ENCODE peak calls at places on chromosomes 12 and 14, in ten cellular contexts. X, Q, T, N, H, G, R, Z, B and V are unnamed samples.

GRCh38 chr14:91388551-91388975 is 29.1 kb downstream of the CCDC88C start:
- DNase-seq in T (no peak), Q (no peak), Z (no peak), B (no peak), G (no peak), X (no peak), N (no peak), H (no peak), R (no peak), V (no peak)

GRCh38 chr12:57604454-57605307 is at the start of gene DTX3:
- DNase-seq in B (no peak), H (peak), R (peak), N (no peak), Z (peak), G (no peak), X (peak), T (no peak), Q (no peak), V (no peak)

GRCh38 chr12:80598004-80598606 is 109.3 kb upstream of the MYF6 start:
- DNase-seq in Z (no peak), G (no peak), B (no peak), N (no peak), H (peak), T (no peak), Q (peak), R (peak), X (peak), V (peak)

GRCh38 chr14:74981833-74982232 is 20.9 kb upstream of the EIF2B2 start:
- DNase-seq in R (no peak), Q (no peak), Z (no peak), N (no peak), G (no peak), X (no peak), H (no peak), T (no peak), B (no peak), V (no peak)

GRCh38 chr12:117037296-117038022 is 61.8 kb downstream of the TESC start:
- DNase-seq in T (no peak), Q (no peak), B (no peak), N (no peak), R (no peak), X (no peak), H (no peak), Z (no peak), G (no peak), V (no peak)

GRCh38 chr14:43665570-43666267 is 841.4 kb downstream of the FSCB start:
- DNase-seq in T (no peak), N (no peak), Q (no peak), B (no peak), Z (no peak), G (no peak), H (no peak), X (no peak), R (no peak), V (no peak)

GRCh38 chr14:69325086-69325485 is 65.1 kb downstream of the GALNT16 start:
- DNase-seq in X (no peak), H (no peak), Q (no peak), R (peak), T (no peak), N (no peak), B (no peak), G (no peak), Z (no peak), V (no peak)

GRCh38 chr12:69479675-69480074 is 9.5 kb downstream of the FRS2 start:
- DNase-seq in X (no peak), G (no peak), R (no peak), H (no peak), Z (no peak), T (no peak), Q (no peak), N (no peak), B (no peak), V (no peak)

GRCh38 chr12:75603475-75603874 is 92.1 kb upstream of the KRR1 start:
- DNase-seq in T (no peak), N (no peak), X (peak), B (no peak), Q (no peak), Z (no peak), G (no peak), H (no peak), R (no peak), V (peak)

GRCh38 chr12:6871052-6871957 is 1.8 kb downstream of the SPSB2 start:
- DNase-seq in R (no peak), N (peak), T (no peak), Z (no peak), H (no peak), X (peak), Q (peak), B (no peak), G (peak), V (peak)

GRCh38 chr14:106562451-106562850 is 1036.1 kb downstream of the TMEM121 start:
- DNase-seq in Z (no peak), R (no peak), N (no peak), H (no peak), G (no peak), T (no peak), X (no peak), B (no peak), Q (no peak), V (no peak)

GRCh38 chr14:42222924-42223471 is 616.3 kb downstream of the LRFN5 start:
- DNase-seq in N (no peak), T (no peak), X (peak), H (peak), B (peak), R (no peak), G (no peak), Q (no peak), Z (no peak), V (peak)

GRCh38 chr12:115313929-115314328 is 630.0 kb upstream of the TBX3 start:
- DNase-seq in Q (no peak), H (peak), B (no peak), X (peak), Z (no peak), T (no peak), G (peak), R (no peak), N (no peak), V (peak)

GRCh38 chr14:91008759-91009409 is 51.6 kb downstream of the RPS6KA5 start:
- DNase-seq in X (no peak), G (no peak), N (no peak), B (no peak), R (no peak), Q (no peak), T (no peak), H (no peak), Z (no peak), V (no peak)

GRCh38 chr12:1851126-1851791 is 30.9 kb downstream of the LRTM2 start:
- DNase-seq in B (no peak), X (peak), T (no peak), R (no peak), N (no peak), Q (no peak), H (peak), G (no peak), Z (no peak), V (peak)

GRCh38 chr12:94187351-94187750 is 39.0 kb downstream of the PLXNC1 start:
- DNase-seq in G (no peak), X (no peak), H (no peak), N (no peak), R (no peak), T (no peak), Q (no peak), Z (no peak), B (no peak), V (no peak)

GRCh38 chr14:91067186-91067585 is 6.7 kb upstream of the RPS6KA5 start:
- DNase-seq in X (no peak), H (no peak), R (no peak), T (peak), B (no peak), Q (no peak), G (no peak), N (no peak), Z (no peak), V (no peak)

GRCh38 chr12:8038659-8039114 is 6.2 kb downstream of the FOXJ2 start:
- DNase-seq in B (peak), Z (peak), N (no peak), G (peak), X (peak), R (peak), Q (no peak), T (no peak), H (no peak), V (peak)